ENCODE peak calls at places on chromosome 16, in six cellular contexts. S is H54, D is kidney, P is left colon, B is Panc1, C is brain pericyte. R is an unnamed sample.

GRCh38 chr16:21997693-21998480 is 3.0 kb downstream of the PDZD9 start:
- DNase-seq in P (peak), B (no peak), S (no peak), C (no peak), D (no peak), R (no peak)

GRCh38 chr16:11363927-11364258 is 18.6 kb downstream of the RMI2 start:
- DNase-seq in S (no peak), D (no peak), B (no peak), P (no peak), C (no peak), R (no peak)

GRCh38 chr16:85428899-85429775 is 184.0 kb upstream of the GSE1 start:
- DNase-seq in C (no peak), B (no peak), P (peak), S (no peak), D (peak), R (no peak)

GRCh38 chr16:58755989-58756649 is 22.0 kb upstream of the GOT2 start:
- DNase-seq in P (peak), C (peak), D (peak), B (peak), S (peak), R (peak)

GRCh38 chr16:19001788-19002187 is 18.1 kb downstream of the TMC7 start:
- DNase-seq in S (peak), B (no peak), C (no peak), D (no peak), P (no peak), R (peak)

GRCh38 chr16:81848306-81848853 is 69.3 kb downstream of the PLCG2 start:
- DNase-seq in C (no peak), B (no peak), P (no peak), D (no peak), S (no peak), R (no peak)

GRCh38 chr16:31010539-31010938 is at the start of gene STX1B:
- DNase-seq in B (no peak), C (no peak), S (no peak), P (no peak), D (no peak), R (no peak)

GRCh38 chr16:82470506-82471196 is 156.1 kb upstream of the CDH13 start:
- DNase-seq in C (no peak), S (no peak), D (no peak), P (peak), B (no peak), R (no peak)

GRCh38 chr16:5349661-5350060 is 252.1 kb upstream of the EEF2KMT start:
- DNase-seq in P (no peak), B (no peak), D (no peak), S (no peak), C (no peak), R (no peak)

GRCh38 chr16:49112754-49113153 is 168.9 kb downstream of the CBLN1 start:
- DNase-seq in B (no peak), S (no peak), D (no peak), C (no peak), P (no peak), R (no peak)

GRCh38 chr16:88943741-88944140 is 33.3 kb downstream of the CBFA2T3 start:
- DNase-seq in C (no peak), D (no peak), P (no peak), B (no peak), S (no peak), R (no peak)

GRCh38 chr16:11635679-11636171 is 32.5 kb upstream of the SNN start:
- DNase-seq in P (no peak), B (no peak), S (no peak), C (no peak), D (no peak), R (no peak)

GRCh38 chr16:84607694-84608093 is 10.2 kb downstream of the COTL1 start:
- DNase-seq in P (no peak), S (no peak), C (no peak), B (no peak), D (no peak), R (no peak)

GRCh38 chr16:31361201-31362110 is 6.5 kb downstream of the ITGAX start:
- DNase-seq in B (no peak), C (no peak), P (no peak), D (peak), S (no peak), R (no peak)

GRCh38 chr16:68636064-68636551 is 9.0 kb upstream of the CDH3 start:
- DNase-seq in S (no peak), D (no peak), B (no peak), C (no peak), P (no peak), R (peak)

GRCh38 chr16:67419502-67419901 is 3.2 kb upstream of the ZDHHC1 start:
- DNase-seq in B (no peak), P (no peak), C (no peak), D (no peak), S (no peak), R (no peak)

GRCh38 chr16:86620184-86620583 is 41.8 kb downstream of the FOXL1 start:
- DNase-seq in S (no peak), B (no peak), C (no peak), D (no peak), P (no peak), R (no peak)

GRCh38 chr16:278863-279366 is 1.5 kb upstream of the ARHGDIG start:
- DNase-seq in D (no peak), P (no peak), C (no peak), B (peak), S (peak), R (peak)

GRCh38 chr16:20939599-20939998 is 39.0 kb downstream of the LYRM1 start:
- DNase-seq in C (no peak), B (no peak), D (no peak), S (no peak), P (no peak), R (no peak)

GRCh38 chr16:78742501-78743283 is 643.2 kb downstream of the WWOX start:
- DNase-seq in C (no peak), P (peak), B (no peak), S (peak), D (no peak), R (no peak)

GRCh38 chr16:9793623-9794022 is 388.6 kb downstream of the GRIN2A start:
- DNase-seq in B (no peak), D (no peak), P (no peak), C (no peak), S (no peak), R (no peak)

GRCh38 chr16:83797013-83797412 is 10.8 kb upstream of the HSBP1 start:
- DNase-seq in S (no peak), P (peak), B (no peak), D (no peak), C (no peak), R (no peak)

GRCh38 chr16:1884155-1884760 is 12.3 kb upstream of the MEIOB start:
- DNase-seq in B (no peak), C (no peak), P (peak), S (no peak), D (no peak), R (no peak)

GRCh38 chr16:62041401-62041800 is 5.2 kb upstream of the CDH8 start:
- DNase-seq in D (no peak), S (peak), C (no peak), B (no peak), P (no peak), R (peak)

GRCh38 chr16:55323637-55324490 is at the start of gene IRX6:
- DNase-seq in D (peak), P (no peak), C (no peak), S (peak), B (no peak), R (no peak)

R was measured in RWPE1.